ENCODE peak calls at places on chromosomes 13 and 19, in nine cellular contexts. Q is IMR-90; Z is psoas muscle; L is CD8-positive, alpha-beta T cell; O is cardiac muscle cell; M is transverse colon; W is upper lobe of left lung; C is thyroid gland; G is pancreas. T is an unnamed sample. For H3K9me3, the result is how much of the 10 kb centered on the place peaks cover.

GRCh38 chr13:99307247-99307646 is at the start of gene GPR183:
- DNase-seq in W (no peak), G (no peak), O (peak), M (no peak), Z (no peak), C (no peak), Q (peak), L (no peak), T (no peak)

GRCh38 chr13:36766295-36766694 is 52.7 kb upstream of the RFXAP start:
- DNase-seq in C (no peak), Q (peak), G (no peak), W (peak), O (no peak), L (no peak), M (no peak), Z (no peak), T (no peak)

GRCh38 chr13:63041640-63042414 is 1626.2 kb upstream of the PCDH20 start:
- DNase-seq in O (no peak), G (no peak), Q (peak), C (no peak), W (no peak), M (no peak), Z (no peak), L (no peak), T (no peak)

GRCh38 chr13:97387487-97388353 is 46.2 kb upstream of the RAP2A start:
- DNase-seq in L (no peak), G (no peak), O (no peak), Q (no peak), C (no peak), W (no peak), M (no peak), Z (no peak), T (no peak)

GRCh38 chr13:72645521-72645920 is 81.9 kb downstream of the MZT1 start:
- DNase-seq in Z (no peak), M (no peak), O (no peak), L (no peak), G (no peak), W (no peak), Q (no peak), C (no peak), T (no peak)

GRCh38 chr13:82636119-82636518 is 1246.2 kb downstream of the SLITRK1 start:
- DNase-seq in M (no peak), Q (peak), L (no peak), C (no peak), O (no peak), W (no peak), Z (no peak), G (no peak), T (no peak)

GRCh38 chr19:58545286-58546068 is 1.6 kb downstream of the TRIM28 start:
- DNase-seq in Q (no peak), W (no peak), G (peak), M (no peak), Z (no peak), O (no peak), L (no peak), C (no peak), T (no peak)

GRCh38 chr13:103812558-103812957 is 746.3 kb upstream of the SLC10A2 start:
- DNase-seq in O (no peak), Q (no peak), G (no peak), Z (no peak), M (no peak), L (no peak), W (no peak), C (no peak), T (no peak)

GRCh38 chr13:85286081-85286480 is 513.1 kb downstream of the SLITRK6 start:
- DNase-seq in G (no peak), O (no peak), M (no peak), L (no peak), W (no peak), C (no peak), Q (peak), Z (no peak), T (no peak)

GRCh38 chr19:34555447-34555846 is 73.9 kb downstream of the WTIP start:
- DNase-seq in Q (no peak), C (no peak), Z (no peak), O (no peak), W (no peak), L (no peak), G (no peak), M (no peak), T (no peak)

GRCh38 chr19:19600793-19601346 is 17.6 kb downstream of the PBX4 start:
- DNase-seq in Z (no peak), O (no peak), C (no peak), G (no peak), M (no peak), Q (no peak), L (no peak), W (no peak), T (no peak)

GRCh38 chr19:3692141-3693029 is 7.9 kb downstream of the PIP5K1C start:
- DNase-seq in G (no peak), M (no peak), Z (no peak), O (no peak), L (peak), W (no peak), C (no peak), Q (no peak), T (peak)

GRCh38 chr19:54916822-54917221 is 10.9 kb downstream of the NCR1 start:
- DNase-seq in L (no peak), Q (no peak), O (no peak), G (no peak), Z (no peak), W (no peak), C (no peak), M (no peak), T (no peak)

GRCh38 chr19:2512523-2513431 is 36.9 kb downstream of the GADD45B start:
- DNase-seq in Q (no peak), O (no peak), G (no peak), Z (no peak), W (no peak), M (no peak), L (no peak), C (peak), T (no peak)

GRCh38 chr19:5246554-5247155 is 94.0 kb downstream of the PTPRS start:
- DNase-seq in O (no peak), Z (no peak), Q (no peak), L (no peak), W (no peak), G (no peak), C (no peak), M (no peak), T (no peak)

GRCh38 chr19:41303941-41304340 is 6.0 kb upstream of the CCDC97 start:
- DNase-seq in M (no peak), C (no peak), Z (no peak), W (no peak), G (no peak), O (no peak), Q (no peak), L (no peak), T (no peak)

GRCh38 chr19:39671739-39672363 is 16.1 kb downstream of the LGALS16 start:
- DNase-seq in Q (peak), O (peak), G (peak), Z (no peak), W (no peak), M (no peak), C (peak), L (peak), T (peak)

GRCh38 chr13:99666146-99666805 is 165.0 kb downstream of the TM9SF2 start:
- DNase-seq in G (no peak), O (no peak), L (no peak), M (no peak), W (no peak), Z (no peak), C (no peak), Q (no peak), T (no peak)

GRCh38 chr13:46736568-46736967 is 60.4 kb downstream of the ESD start:
- DNase-seq in Q (no peak), L (no peak), M (no peak), Z (no peak), O (no peak), C (no peak), G (no peak), W (no peak), T (no peak)

GRCh38 chr13:49858183-49858856 is 65.8 kb upstream of the KPNA3 start:
- DNase-seq in O (no peak), C (no peak), G (peak), M (peak), L (no peak), Z (no peak), Q (peak), W (peak), T (no peak)

GRCh38 chr13:23639672-23640275 is 69.6 kb downstream of the TNFRSF19 start:
- DNase-seq in L (no peak), W (no peak), C (no peak), M (no peak), Q (no peak), G (no peak), O (no peak), Z (no peak), T (no peak)

GRCh38 chr13:101399365-101399764 is 16.9 kb downstream of the NALCN start:
- DNase-seq in G (no peak), O (no peak), L (no peak), C (no peak), W (no peak), Q (peak), M (no peak), Z (no peak), T (no peak)

GRCh38 chr13:30829145-30829544 is 76.9 kb upstream of the MEDAG start:
- DNase-seq in L (no peak), O (no peak), G (no peak), C (no peak), Z (no peak), W (no peak), M (no peak), Q (peak), T (no peak)

GRCh38 chr19:38389101-38389925 is 816 bp downstream of the SPRED3 start:
- DNase-seq in W (no peak), Z (no peak), Q (peak), G (no peak), M (no peak), L (peak), C (peak), O (peak), T (no peak)

GRCh38 chr19:46714523-46715106 is 2.3 kb downstream of the PRKD2 start:
- DNase-seq in M (no peak), O (no peak), Z (no peak), G (no peak), C (no peak), Q (no peak), L (peak), W (no peak), T (no peak)

GRCh38 chr13:47661076-47661475 is 340.0 kb downstream of the SUCLA2 start:
- DNase-seq in G (no peak), C (no peak), Z (no peak), O (no peak), Q (peak), W (no peak), L (no peak), M (no peak), T (no peak)

GRCh38 chr19:37221136-37221535 is 3.1 kb downstream of the ZNF383 start:
- DNase-seq in O (no peak), Q (no peak), M (no peak), W (no peak), G (no peak), L (no peak), Z (no peak), C (no peak), T (no peak)

GRCh38 chr19:37220383-37220782 is 2.4 kb downstream of the ZNF383 start:
- DNase-seq in O (no peak), G (no peak), Q (no peak), L (no peak), W (no peak), Z (no peak), M (no peak), C (no peak), T (no peak)

GRCh38 chr19:37217855-37218591 is at the start of gene ZNF383:
- DNase-seq in W (peak), C (peak), G (peak), L (peak), Z (peak), M (peak), Q (peak), O (peak), T (peak)

GRCh38 chr19:37217533-37217854 is 520 bp upstream of the ZNF383 start:
- DNase-seq in O (no peak), Z (no peak), M (no peak), G (no peak), C (no peak), W (no peak), Q (no peak), L (no peak), T (no peak)

DNA sequence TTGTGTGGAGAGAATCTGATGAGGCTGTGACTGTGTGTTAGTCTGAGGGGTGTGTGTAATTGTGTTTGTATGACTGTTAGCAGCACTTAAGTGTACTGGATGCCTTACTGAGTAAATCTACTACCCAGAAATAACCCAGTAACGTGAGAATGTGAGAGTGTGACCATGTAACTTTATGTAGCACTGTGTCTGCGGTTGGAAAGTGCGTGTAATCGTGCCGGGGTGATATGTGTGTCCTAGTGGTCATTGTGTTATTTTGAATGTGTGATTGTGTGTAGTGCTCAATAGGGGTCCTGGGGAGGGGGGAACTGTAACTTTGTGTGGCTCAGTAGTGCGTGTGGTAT is 550 bp downstream of the ZNF383 start:
- DNase-seq in L (no peak), M (no peak), Z (no peak), G (no peak), W (no peak), Q (peak), C (no peak), O (no peak), T (no peak)
- H3K27ac ChIP-seq in L (peak), M (peak), Z (peak), G (peak), W (peak), Q (peak), C (peak), O (peak), T (peak)

DNA sequence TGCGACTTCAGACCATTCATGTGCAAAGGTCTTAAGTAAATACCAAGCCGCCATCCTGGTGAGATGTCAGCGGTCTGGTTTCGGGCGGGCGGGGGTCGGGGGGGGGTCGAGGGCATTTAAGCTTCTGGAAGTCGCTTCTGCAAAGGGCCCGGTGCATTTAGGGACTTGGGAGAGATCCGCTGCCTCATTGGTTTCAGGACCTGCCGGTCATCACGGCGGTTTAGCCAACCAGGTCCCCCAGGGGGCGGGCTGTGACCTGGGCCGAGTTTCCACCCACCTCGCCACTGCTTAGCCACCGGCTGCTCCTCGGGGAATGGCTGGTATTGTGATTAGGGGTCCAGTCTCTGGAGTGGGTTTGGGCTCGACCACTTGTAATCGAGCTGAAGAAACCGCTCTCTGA is 7.8 kb downstream of the ANKLE1 start:
- DNase-seq in G (peak), Z (peak), Q (peak), L (no peak), W (peak), M (peak), C (peak), O (peak), T (no peak)
- TF ChIP-seq CTCF in G (no peak), Z (no peak), Q (no peak), L (no peak), W (no peak), M (no peak), C (no peak), O (no peak), T (no peak)

GRCh38 chr13:95226932-95227718 is 74.1 kb downstream of the ABCC4 start:
- DNase-seq in M (no peak), L (no peak), C (no peak), Q (no peak), Z (no peak), G (no peak), W (no peak), O (no peak), T (no peak)
- H3K9me3 ChIP-seq in M (under half), L (under half), C (under half), Q (under half), Z (under half), G (under half), W (under half), O (under half), T (under half)

DNA sequence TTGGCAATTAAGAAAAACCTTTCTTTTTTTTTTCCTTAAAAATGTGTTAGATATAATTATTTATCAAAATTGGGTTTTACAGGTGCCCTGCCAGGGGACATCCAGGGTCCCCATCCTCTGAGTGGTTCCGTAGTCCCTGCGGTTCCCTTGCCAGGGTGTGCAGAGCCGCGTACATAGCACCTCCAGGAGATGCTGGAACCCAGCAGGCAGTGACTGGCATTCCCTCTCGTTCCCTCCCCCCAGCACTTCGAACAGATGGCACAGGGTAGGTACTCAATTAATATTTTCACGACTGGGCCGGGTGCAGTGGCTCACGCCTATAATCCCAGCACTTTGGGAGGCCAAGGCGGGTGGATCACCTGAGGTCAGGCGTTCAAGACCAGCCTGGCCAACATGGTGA is 82.0 kb downstream of the COL4A1 start:
- DNase-seq in L (no peak), Z (no peak), G (no peak), Q (no peak), O (no peak), C (no peak), W (no peak), M (no peak), T (no peak)
- H3K27ac ChIP-seq in L (no peak), Z (no peak), G (no peak), Q (peak), O (no peak), C (no peak), W (no peak), M (peak), T (no peak)

GRCh38 chr13:40058757-40059236 is 403.3 kb downstream of the COG6 start:
- DNase-seq in L (no peak), O (no peak), G (no peak), Q (no peak), C (no peak), M (no peak), Z (no peak), W (no peak), T (no peak)

GRCh38 chr13:40059540-40060232 is 404.2 kb downstream of the COG6 start:
- DNase-seq in G (peak), W (no peak), Z (no peak), M (no peak), C (no peak), O (no peak), Q (no peak), L (no peak), T (no peak)

GRCh38 chr13:40063278-40063698 is 407.8 kb downstream of the COG6 start:
- DNase-seq in G (no peak), W (no peak), M (no peak), C (no peak), Q (no peak), O (no peak), L (no peak), Z (no peak), T (no peak)

GRCh38 chr13:40061466-40062450 is 406.3 kb downstream of the COG6 start:
- DNase-seq in Z (no peak), M (no peak), C (no peak), W (no peak), L (no peak), G (peak), Q (no peak), O (no peak), T (no peak)

GRCh38 chr13:40060318-40061007 is 405.0 kb downstream of the COG6 start:
- DNase-seq in L (no peak), Q (no peak), G (peak), W (no peak), O (no peak), Z (peak), M (no peak), C (peak), T (no peak)
- TF ChIP-seq CTCF in L (no peak), Q (no peak), G (no peak), W (no peak), O (no peak), Z (no peak), M (no peak), C (no peak), T (no peak)

DNA sequence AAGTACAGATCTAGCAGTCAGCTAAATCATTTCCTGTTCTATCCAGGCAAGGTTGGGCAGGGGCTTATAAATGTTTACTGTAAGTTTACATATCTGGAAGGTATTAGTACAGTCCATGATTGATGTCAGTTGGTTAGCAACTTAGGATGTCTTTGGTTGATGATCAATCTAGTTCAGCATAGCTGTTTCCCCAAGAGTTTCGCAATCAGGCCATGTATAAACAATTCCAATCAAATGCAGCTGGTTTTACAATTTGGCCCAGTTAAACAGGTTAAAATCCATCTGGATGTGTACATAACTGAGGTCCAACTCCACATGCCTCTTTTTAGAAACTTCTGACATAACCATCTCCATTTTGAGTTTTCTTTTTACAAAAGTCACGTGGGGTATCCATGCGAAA is 6.9 kb downstream of the ZNF221 start:
- DNase-seq in Q (peak), Z (no peak), O (no peak), M (no peak), C (no peak), G (no peak), W (no peak), L (no peak), T (no peak)
- H3K9me3 ChIP-seq in Q (under half), Z (half or more), O (under half), M (half or more), C (under half), G (under half), W (half or more), L (under half), T (under half)